ENCODE peak calls at places on chromosomes 13 and 19, in four cellular contexts. A is stimulated activated CD4-positive, alpha-beta T cell treated with anti-CD3 and anti-CD28 coated beads, Interleukin-15, amount 100 ng/mL, for 24 hours; E is stimulated activated CD8-positive, alpha-beta memory T cell treated with anti-CD3 and anti-CD28 coated beads, Interleukin-7, amount 100 ng/mL, for 24 hours; U is CD8-positive, alpha-beta memory T cell. I is an unnamed sample.

GRCh38 chr19:58059003-58059671 is at the start of gene ZNF135:
- DNase-seq in A (peak), E (peak), U (peak), I (peak)

GRCh38 chr13:36858285-36858684 is 39.3 kb downstream of the RFXAP start:
- DNase-seq in A (no peak), E (no peak), U (no peak), I (no peak)

GRCh38 chr19:55383789-55384575 is at the start of gene TMEM238:
- DNase-seq in A (peak), E (no peak), U (peak), I (no peak)

GRCh38 chr13:74414458-74414857 is 280.3 kb upstream of the KLF12 start:
- DNase-seq in A (no peak), E (no peak), U (no peak), I (no peak)

GRCh38 chr13:90201676-90202425 is 1145.6 kb upstream of the MIR17HG start:
- DNase-seq in A (no peak), E (no peak), U (no peak), I (no peak)

GRCh38 chr13:44088911-44089851 is 209.5 kb downstream of the LACC1 start:
- DNase-seq in A (peak), E (no peak), U (no peak), I (no peak)

GRCh38 chr13:29969286-29969685 is 118.9 kb upstream of the UBL3 start:
- DNase-seq in A (no peak), E (no peak), U (no peak), I (no peak)

GRCh38 chr19:55777528-55777927 is 8.6 kb downstream of the RFPL4AL1 start:
- DNase-seq in A (peak), E (no peak), U (no peak), I (no peak)

GRCh38 chr19:30664358-30665058 is 292.3 kb downstream of the ZNF536 start:
- DNase-seq in A (no peak), E (no peak), U (no peak), I (no peak)

GRCh38 chr19:38247734-38248268 is 8.4 kb downstream of the PPP1R14A start:
- DNase-seq in A (no peak), E (no peak), U (no peak), I (no peak)